ENCODE peak calls at places on chromosomes 2 and 18, in five cellular contexts. One of them, this sample, is unnamed.

GRCh38 chr2:236675051-236675450 is 105.4 kb downstream of the ACKR3 start:
- DNase-seq in AG09309: no peak
- DNase-seq in cardiac muscle cell: peak; percentile 62
- DNase-seq in astrocyte of the spinal cord: peak; percentile 53
- DNase-seq in body of pancreas: no peak
- DNase-seq in this sample: no peak

GRCh38 chr2:84888401-84889276 is 7.8 kb upstream of the TRABD2A start:
- DNase-seq in AG09309: no peak
- DNase-seq in astrocyte of the spinal cord: peak; percentile 58
- DNase-seq in cardiac muscle cell: peak; percentile 76
- DNase-seq in body of pancreas: no peak
- DNase-seq in this sample: no peak

GRCh38 chr2:192886636-192887035 is 691.9 kb upstream of the TMEFF2 start:
- DNase-seq in cardiac muscle cell: no peak
- DNase-seq in astrocyte of the spinal cord: no peak
- DNase-seq in body of pancreas: no peak
- DNase-seq in AG09309: no peak
- DNase-seq in this sample: no peak

GRCh38 chr2:54088191-54088634 is 27.2 kb upstream of the ACYP2 start:
- DNase-seq in body of pancreas: no peak
- DNase-seq in astrocyte of the spinal cord: peak; percentile 57
- DNase-seq in AG09309: no peak
- DNase-seq in cardiac muscle cell: no peak
- DNase-seq in this sample: no peak

GRCh38 chr2:85413592-85414421 is 3.6 kb upstream of the CAPG start:
- DNase-seq in astrocyte of the spinal cord: peak; percentile 60
- DNase-seq in AG09309: no peak
- DNase-seq in cardiac muscle cell: peak; percentile 54
- DNase-seq in body of pancreas: peak; percentile 47
- DNase-seq in this sample: no peak

GRCh38 chr2:219509780-219510511 is 4.3 kb upstream of the ASIC4 start:
- DNase-seq in astrocyte of the spinal cord: peak; percentile 34
- DNase-seq in AG09309: no peak
- DNase-seq in cardiac muscle cell: peak; percentile 69
- DNase-seq in body of pancreas: peak; percentile 64
- DNase-seq in this sample: no peak

GRCh38 chr2:208112969-208113368 is 11.4 kb downstream of the CRYGD start:
- DNase-seq in AG09309: no peak
- DNase-seq in body of pancreas: no peak
- DNase-seq in cardiac muscle cell: no peak
- DNase-seq in astrocyte of the spinal cord: no peak
- DNase-seq in this sample: no peak

GRCh38 chr2:27973592-27973991 is 83.1 kb downstream of the BABAM2 start:
- DNase-seq in body of pancreas: no peak
- DNase-seq in astrocyte of the spinal cord: peak; percentile 51
- DNase-seq in AG09309: no peak
- DNase-seq in cardiac muscle cell: peak; percentile 50
- DNase-seq in this sample: no peak

GRCh38 chr18:77223653-77224052 is 26.0 kb upstream of the GALR1 start:
- DNase-seq in cardiac muscle cell: peak; percentile 60
- DNase-seq in astrocyte of the spinal cord: peak; percentile 54
- DNase-seq in AG09309: peak; percentile 10
- DNase-seq in body of pancreas: no peak
- DNase-seq in this sample: no peak

DNA sequence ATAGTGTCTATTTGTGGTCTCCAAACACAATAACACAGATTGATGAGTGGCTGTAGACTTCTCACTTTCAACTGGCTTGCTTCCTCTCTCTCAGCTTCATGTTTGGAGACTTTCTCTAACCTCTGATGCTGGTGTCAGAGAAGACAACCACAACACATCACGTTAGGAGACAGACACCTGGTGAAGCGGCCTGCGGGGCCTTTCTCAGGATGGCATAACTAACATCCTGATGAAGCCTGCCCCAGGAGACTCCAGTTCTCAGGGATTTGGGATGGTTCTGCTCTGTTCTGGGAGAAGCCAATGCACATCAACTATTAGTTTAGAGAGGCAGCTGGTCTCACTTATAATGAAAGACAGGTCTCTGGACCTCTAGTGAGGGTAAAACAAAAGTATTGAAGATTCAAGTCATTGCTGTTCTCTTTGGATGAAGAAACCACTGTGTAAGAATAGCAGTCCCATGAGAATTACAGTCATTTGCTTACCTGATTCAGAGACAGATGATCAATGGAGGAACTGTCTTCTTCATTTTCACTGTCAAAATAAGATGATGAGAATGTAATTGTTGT is 2.0 kb downstream of the IL1A start:
- DNase-seq in cardiac muscle cell: no peak
- DNase-seq in body of pancreas: no peak
- DNase-seq in AG09309: no peak
- DNase-seq in astrocyte of the spinal cord: no peak
- DNase-seq in this sample: no peak
- H3K4me3 ChIP-seq in cardiac muscle cell: no peak overlapping the region
- H3K4me3 ChIP-seq in body of pancreas: no peak overlapping the region
- H3K4me3 ChIP-seq in AG09309: no peak overlapping the region
- H3K4me3 ChIP-seq in astrocyte of the spinal cord: no peak overlapping the region
- H3K4me3 ChIP-seq in this sample: no peak overlapping the region

GRCh38 chr2:101983928-101984327 is 7.8 kb upstream of the IL1R2 start:
- DNase-seq in body of pancreas: no peak
- DNase-seq in cardiac muscle cell: no peak
- DNase-seq in AG09309: no peak
- DNase-seq in astrocyte of the spinal cord: no peak
- DNase-seq in this sample: no peak
- TF ChIP-seq CTCF in body of pancreas: no peak
- TF ChIP-seq CTCF in cardiac muscle cell: peak; percentile 45
- TF ChIP-seq CTCF in AG09309: peak; percentile 54
- TF ChIP-seq CTCF in astrocyte of the spinal cord: peak; percentile 46
- TF ChIP-seq CTCF in this sample: peak; percentile 50

DNA sequence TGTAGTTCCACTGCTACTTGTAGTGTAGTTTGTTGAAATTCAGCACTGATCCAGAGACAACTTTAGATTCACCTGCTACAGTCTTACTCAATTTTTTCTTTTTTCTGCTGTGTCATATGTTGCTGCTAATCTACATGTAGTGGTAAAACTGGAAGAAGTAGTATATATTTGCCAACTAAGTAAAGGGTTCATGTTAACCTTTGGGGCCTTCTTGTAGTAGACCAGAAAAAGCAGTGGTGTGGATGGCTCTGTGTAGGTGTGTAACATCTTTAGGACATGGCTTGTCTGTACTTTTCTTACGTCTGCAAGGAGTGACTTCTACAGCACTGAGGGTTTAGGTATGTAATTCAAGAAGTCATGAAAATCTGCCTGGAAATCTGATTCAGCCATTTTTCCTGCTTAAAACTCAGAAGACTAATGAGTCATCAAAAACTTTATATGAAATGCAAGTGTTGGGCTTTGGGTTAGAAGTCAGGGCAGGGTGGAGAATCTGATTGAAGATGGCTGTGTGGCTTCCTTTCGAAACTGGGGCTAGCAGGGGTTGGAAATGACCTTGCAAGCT is 8.4 kb downstream of the PTPRM start:
- DNase-seq in AG09309: no peak
- DNase-seq in body of pancreas: no peak
- DNase-seq in astrocyte of the spinal cord: peak; percentile 67
- DNase-seq in cardiac muscle cell: peak; percentile 39
- DNase-seq in this sample: no peak
- H3K4me3 ChIP-seq in AG09309: no peak overlapping the region
- H3K4me3 ChIP-seq in body of pancreas: no peak overlapping the region
- H3K4me3 ChIP-seq in astrocyte of the spinal cord: no peak overlapping the region
- H3K4me3 ChIP-seq in cardiac muscle cell: no peak overlapping the region
- H3K4me3 ChIP-seq in this sample: no peak overlapping the region

DNA sequence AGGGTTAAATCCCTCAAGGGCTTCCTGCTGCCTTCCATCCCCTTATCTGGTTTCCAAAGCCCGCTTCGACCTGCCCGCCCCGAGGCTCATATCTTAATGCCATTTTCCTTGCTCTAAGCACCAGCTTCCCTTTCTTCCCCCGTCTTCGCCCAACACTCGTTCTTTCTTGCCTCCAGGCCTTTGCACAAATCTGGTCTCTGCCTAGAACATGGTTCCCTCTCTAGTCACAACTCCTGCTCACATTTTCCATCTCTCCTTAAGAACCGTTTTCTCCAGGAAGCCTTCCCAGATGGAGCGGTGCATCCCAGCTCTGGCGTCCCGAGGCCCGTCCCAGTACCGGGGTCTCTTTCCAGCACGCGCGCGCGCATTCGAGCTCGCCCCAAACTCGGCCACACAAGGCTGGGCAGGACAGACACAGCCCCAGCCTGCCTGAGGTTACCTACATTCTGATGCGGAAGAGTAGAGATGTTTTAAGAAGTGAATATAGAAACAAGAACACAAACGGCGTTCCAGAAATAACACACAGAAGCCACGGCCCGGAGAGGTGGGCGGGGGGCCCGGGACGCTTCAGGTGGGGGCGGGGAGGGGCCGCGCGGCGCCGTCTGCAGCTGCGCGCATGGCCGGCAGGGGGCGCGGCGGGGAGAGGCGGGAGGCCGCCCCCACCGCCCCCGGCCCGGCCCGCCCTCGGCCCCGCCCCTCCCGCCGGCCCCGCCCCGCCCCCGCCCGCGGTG is at the start of gene DGKD:
- DNase-seq in astrocyte of the spinal cord: peak; percentile 42
- DNase-seq in body of pancreas: peak; percentile 64
- DNase-seq in cardiac muscle cell: peak; percentile 64
- DNase-seq in AG09309: no peak
- DNase-seq in this sample: no peak
- TF ChIP-seq CTCF in astrocyte of the spinal cord: peak; percentile 24
- TF ChIP-seq CTCF in body of pancreas: peak; percentile 16
- TF ChIP-seq CTCF in cardiac muscle cell: peak; percentile 8
- TF ChIP-seq CTCF in AG09309: peak; percentile 32
- TF ChIP-seq CTCF in this sample: peak; percentile 6

DNA sequence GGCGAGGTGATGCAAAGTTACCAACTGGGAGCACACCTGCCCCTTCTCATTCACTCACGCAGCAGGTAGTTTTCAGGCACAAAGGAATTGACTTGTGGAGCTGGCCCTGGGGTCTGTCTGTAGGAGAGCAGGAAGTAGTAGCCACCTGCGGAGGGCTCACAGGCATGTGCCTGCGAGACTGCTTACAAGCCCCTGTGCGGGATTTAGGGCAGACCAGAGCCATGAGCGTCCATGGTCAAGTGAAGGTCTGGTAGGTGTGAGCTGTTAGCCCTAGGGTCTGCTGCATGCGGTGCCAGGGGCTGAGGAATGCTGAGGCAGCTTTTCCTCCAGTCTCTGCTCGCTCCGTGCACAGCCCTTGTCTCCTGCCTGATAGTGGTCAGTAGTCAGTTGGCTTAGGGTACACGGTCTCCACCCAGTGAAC is 18.9 kb downstream of the INPP4A start:
- DNase-seq in cardiac muscle cell: no peak
- DNase-seq in AG09309: no peak
- DNase-seq in body of pancreas: no peak
- DNase-seq in astrocyte of the spinal cord: no peak
- DNase-seq in this sample: no peak
- H3K4me3 ChIP-seq in cardiac muscle cell: no peak overlapping the region
- H3K4me3 ChIP-seq in AG09309: no peak overlapping the region
- H3K4me3 ChIP-seq in body of pancreas: no peak overlapping the region
- H3K4me3 ChIP-seq in astrocyte of the spinal cord: no peak overlapping the region
- H3K4me3 ChIP-seq in this sample: no peak overlapping the region

DNA sequence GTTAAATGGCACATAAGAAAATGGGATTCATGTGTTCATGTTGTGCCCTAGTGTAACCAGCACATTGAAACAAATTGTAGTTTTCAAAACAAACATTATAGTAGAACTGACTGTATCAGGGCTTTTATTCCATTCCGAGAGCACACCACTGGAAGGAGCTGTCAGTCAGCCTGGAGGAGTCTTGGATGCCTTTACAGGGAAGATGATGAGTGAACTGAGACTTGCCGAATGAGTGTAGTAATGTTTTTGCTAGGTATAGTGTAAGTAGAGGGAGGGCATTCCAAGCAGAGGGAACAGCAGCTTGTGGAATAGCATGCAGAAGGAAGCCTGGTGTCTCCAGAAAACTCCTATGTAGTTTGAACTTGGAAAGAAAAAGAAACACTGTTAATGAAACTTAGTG is 183.5 kb downstream of the MCFD2 start:
- DNase-seq in cardiac muscle cell: no peak
- DNase-seq in body of pancreas: no peak
- DNase-seq in astrocyte of the spinal cord: no peak
- DNase-seq in AG09309: no peak
- DNase-seq in this sample: no peak
- TF ChIP-seq CTCF in cardiac muscle cell: no peak
- TF ChIP-seq CTCF in body of pancreas: no peak
- TF ChIP-seq CTCF in astrocyte of the spinal cord: no peak
- TF ChIP-seq CTCF in AG09309: no peak
- TF ChIP-seq CTCF in this sample: no peak

DNA sequence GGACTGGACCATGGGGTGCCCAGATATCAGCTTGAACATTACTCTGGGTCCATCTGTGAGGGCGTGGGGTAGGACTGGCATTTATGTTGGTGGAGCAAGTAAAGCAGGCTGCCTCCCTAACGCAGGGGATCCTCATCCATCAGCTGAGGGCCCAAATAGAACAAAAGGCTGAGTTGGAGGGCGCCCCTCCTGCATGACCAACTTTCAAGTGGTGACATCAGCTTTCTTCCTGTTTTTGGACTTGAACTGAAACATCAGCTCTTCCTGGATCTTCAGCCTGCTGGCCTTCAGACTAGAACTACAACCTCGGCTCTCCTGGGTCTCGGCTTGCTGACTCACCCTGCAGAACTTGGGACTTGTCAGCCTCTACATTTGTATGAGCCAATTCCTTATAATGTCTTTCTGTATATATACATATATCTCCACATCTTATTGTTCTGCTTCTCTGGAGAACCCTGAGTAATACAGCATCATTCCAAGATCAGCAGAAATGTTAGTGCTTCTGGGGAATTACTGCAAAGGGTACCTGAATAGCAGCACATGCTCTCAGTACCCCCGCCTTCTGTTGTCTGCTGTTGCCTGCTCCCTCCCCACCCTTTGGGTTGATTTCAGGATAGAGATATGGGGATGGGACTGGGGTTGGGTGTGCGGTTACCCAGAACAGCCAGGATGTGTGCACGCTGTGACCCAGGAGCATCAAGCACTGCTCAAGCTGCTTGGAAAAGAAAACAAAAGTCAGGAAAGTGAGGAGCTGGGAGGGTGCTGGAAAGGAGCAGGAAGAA is 20.0 kb downstream of the TMEM127 start:
- DNase-seq in AG09309: no peak
- DNase-seq in cardiac muscle cell: peak; percentile 60
- DNase-seq in astrocyte of the spinal cord: peak; percentile 51
- DNase-seq in body of pancreas: no peak
- DNase-seq in this sample: no peak
- H3K4me3 ChIP-seq in AG09309: no peak overlapping the region
- H3K4me3 ChIP-seq in cardiac muscle cell: no peak overlapping the region
- H3K4me3 ChIP-seq in astrocyte of the spinal cord: no peak overlapping the region
- H3K4me3 ChIP-seq in body of pancreas: no peak overlapping the region
- H3K4me3 ChIP-seq in this sample: no peak overlapping the region

GRCh38 chr18:74652392-74652988 is 54.8 kb downstream of the ZNF407 start:
- DNase-seq in AG09309: peak; percentile 17
- DNase-seq in body of pancreas: no peak
- DNase-seq in astrocyte of the spinal cord: peak; percentile 63
- DNase-seq in cardiac muscle cell: peak; percentile 67
- DNase-seq in this sample: no peak

GRCh38 chr18:74654637-74655036 is 57.0 kb downstream of the ZNF407 start:
- DNase-seq in AG09309: no peak
- DNase-seq in astrocyte of the spinal cord: peak; percentile 56
- DNase-seq in cardiac muscle cell: peak; percentile 53
- DNase-seq in body of pancreas: no peak
- DNase-seq in this sample: no peak
- TF ChIP-seq CTCF in AG09309: peak; percentile 16
- TF ChIP-seq CTCF in astrocyte of the spinal cord: no peak
- TF ChIP-seq CTCF in cardiac muscle cell: peak; percentile 35
- TF ChIP-seq CTCF in body of pancreas: no peak
- TF ChIP-seq CTCF in this sample: no peak

GRCh38 chr18:66548747-66549146 is 55.1 kb downstream of the CDH19 start:
- DNase-seq in body of pancreas: no peak
- DNase-seq in AG09309: no peak
- DNase-seq in cardiac muscle cell: peak; percentile 2
- DNase-seq in astrocyte of the spinal cord: no peak
- DNase-seq in this sample: no peak
- H3K4me3 ChIP-seq in body of pancreas: no peak overlapping the region
- H3K4me3 ChIP-seq in AG09309: no peak overlapping the region
- H3K4me3 ChIP-seq in cardiac muscle cell: no peak overlapping the region
- H3K4me3 ChIP-seq in astrocyte of the spinal cord: no peak overlapping the region
- H3K4me3 ChIP-seq in this sample: no peak overlapping the region